ENCODE peak calls at places on chromosome 18, in seven cellular contexts. H is astrocyte of the spinal cord; T is fibroblast of pulmonary artery; F is IMR-90; L is effector memory CD4-positive, alpha-beta T cell; X is K562; S is stomach. Z is an unnamed sample.

GRCh38 chr18:46407471-46408166 is 249.4 kb downstream of the LOXHD1 start:
- DNase-seq in T (no peak), S (no peak), L (no peak), X (no peak), F (peak), H (peak), Z (no peak)

GRCh38 chr18:22977847-22978701 is 44.9 kb downstream of the RBBP8 start:
- DNase-seq in S (no peak), F (peak), L (no peak), T (peak), H (peak), X (no peak), Z (no peak)

GRCh38 chr18:21444465-21445023 is 156.0 kb downstream of the ESCO1 start:
- DNase-seq in S (no peak), L (no peak), X (peak), T (peak), H (peak), F (peak), Z (no peak)

GRCh38 chr18:49368876-49369440 is 91.5 kb downstream of the DYM start:
- DNase-seq in F (no peak), S (peak), H (peak), T (no peak), L (no peak), X (no peak), Z (no peak)

GRCh38 chr18:11861583-11862288 is 10.5 kb downstream of the CHMP1B start:
- DNase-seq in T (peak), X (no peak), L (no peak), S (no peak), F (no peak), H (no peak), Z (no peak)

GRCh38 chr18:48573632-48574293 is 34.9 kb downstream of the CTIF start:
- DNase-seq in H (no peak), F (no peak), T (no peak), X (peak), S (no peak), L (no peak), Z (no peak)

GRCh38 chr18:49767111-49768050 is 46.0 kb downstream of the ACAA2 start:
- DNase-seq in L (no peak), H (no peak), X (no peak), F (no peak), T (peak), S (no peak), Z (no peak)

GRCh38 chr18:3652380-3653262 is 202.6 kb downstream of the TGIF1 start:
- DNase-seq in S (peak), L (no peak), H (peak), X (peak), F (peak), T (peak), Z (no peak)

GRCh38 chr18:41436772-41437171 is 518.3 kb upstream of the PIK3C3 start:
- DNase-seq in X (no peak), T (peak), S (no peak), H (no peak), L (no peak), F (no peak), Z (no peak)

GRCh38 chr18:48831113-48831759 is 119.5 kb downstream of the SMAD7 start:
- DNase-seq in L (no peak), F (no peak), X (no peak), H (no peak), S (peak), T (no peak), Z (no peak)

GRCh38 chr18:52582516-52582915 is 242.5 kb downstream of the DCC start:
- DNase-seq in S (no peak), T (no peak), F (no peak), X (no peak), L (no peak), H (no peak), Z (no peak)

GRCh38 chr18:48728204-48728833 is 189.5 kb downstream of the CTIF start:
- DNase-seq in F (peak), T (peak), H (peak), S (no peak), X (peak), L (no peak), Z (no peak)

GRCh38 chr18:48292787-48293409 is 116.3 kb downstream of the ZBTB7C start:
- DNase-seq in L (no peak), F (no peak), X (no peak), S (no peak), T (no peak), H (no peak), Z (no peak)

GRCh38 chr18:12744103-12744502 is 41.3 kb downstream of the PSMG2 start:
- DNase-seq in H (peak), F (peak), T (peak), S (no peak), L (no peak), X (peak), Z (peak)

GRCh38 chr18:52160652-52161051 is 179.3 kb upstream of the DCC start:
- DNase-seq in X (no peak), H (peak), L (no peak), S (no peak), T (peak), F (no peak), Z (no peak)

GRCh38 chr18:9722691-9723090 is 14.6 kb downstream of the RAB31 start:
- DNase-seq in H (no peak), L (no peak), T (no peak), F (no peak), X (no peak), S (peak), Z (no peak)

GRCh38 chr18:37544713-37545112 is 20.9 kb downstream of the CELF4 start:
- DNase-seq in F (no peak), X (no peak), L (no peak), T (no peak), S (no peak), H (no peak), Z (no peak)

GRCh38 chr18:38933322-38933721 is 1367.7 kb upstream of the CELF4 start:
- DNase-seq in H (no peak), F (no peak), T (no peak), X (no peak), S (no peak), L (no peak), Z (no peak)

GRCh38 chr18:67425724-67426123 is 90.8 kb downstream of the DSEL start:
- DNase-seq in L (no peak), X (no peak), H (peak), F (peak), S (no peak), T (peak), Z (no peak)

GRCh38 chr18:74249181-74249968 is 42.4 kb downstream of the CYB5A start:
- DNase-seq in S (no peak), L (no peak), H (peak), T (peak), X (peak), F (peak), Z (no peak)

GRCh38 chr18:39455300-39455699 is 1889.7 kb upstream of the CELF4 start:
- DNase-seq in F (peak), H (peak), X (no peak), T (peak), S (peak), L (no peak), Z (no peak)

GRCh38 chr18:36578871-36579270 is 249.9 kb downstream of the TPGS2 start:
- DNase-seq in L (no peak), T (peak), S (no peak), F (peak), X (no peak), H (peak), Z (no peak)

GRCh38 chr18:62037989-62038778 is 145.4 kb upstream of the RNF152 start:
- DNase-seq in T (peak), F (peak), X (no peak), S (no peak), H (peak), L (no peak), Z (no peak)

GRCh38 chr18:12307871-12308385 is at the start of gene TUBB6:
- DNase-seq in S (peak), X (peak), T (peak), H (peak), L (no peak), F (peak), Z (no peak)

GRCh38 chr18:57141208-57142129 is 5.4 kb upstream of the BOD1L2 start:
- DNase-seq in L (no peak), H (no peak), S (peak), F (no peak), X (peak), T (no peak), Z (no peak)

GRCh38 chr18:1585881-1586488 is 681.3 kb downstream of the ADCYAP1 start:
- DNase-seq in F (peak), H (peak), L (no peak), X (peak), S (no peak), T (peak), Z (no peak)

GRCh38 chr18:12595571-12596255 is 62.2 kb downstream of the SPIRE1 start:
- DNase-seq in T (no peak), F (no peak), X (no peak), S (no peak), H (no peak), L (no peak), Z (no peak)

GRCh38 chr18:33440384-33441043 is at the start of gene CCDC178:
- DNase-seq in L (no peak), T (peak), H (peak), F (peak), X (peak), S (peak), Z (no peak)

GRCh38 chr18:66560092-66560491 is 43.8 kb downstream of the CDH19 start:
- DNase-seq in F (no peak), S (no peak), X (no peak), L (no peak), H (peak), T (peak), Z (no peak)

GRCh38 chr18:53458266-53458665 is 766.2 kb downstream of the MBD2 start:
- DNase-seq in T (no peak), F (no peak), X (no peak), S (no peak), L (no peak), H (peak), Z (no peak)

GRCh38 chr18:33470229-33470628 is 29.7 kb upstream of the CCDC178 start:
- DNase-seq in H (peak), X (no peak), T (peak), F (no peak), L (no peak), S (no peak), Z (no peak)

GRCh38 chr18:21361297-21361880 is 119.4 kb downstream of the GREB1L start:
- DNase-seq in H (no peak), F (no peak), X (no peak), L (no peak), S (no peak), T (no peak), Z (no peak)

GRCh38 chr18:45637546-45638327 is 22.5 kb downstream of the SLC14A2 start:
- DNase-seq in F (no peak), X (no peak), T (no peak), H (no peak), S (no peak), L (no peak), Z (no peak)

GRCh38 chr18:57331718-57332117 is 20.6 kb upstream of the ST8SIA3 start:
- DNase-seq in F (no peak), S (no peak), X (no peak), L (no peak), H (no peak), T (no peak), Z (no peak)

GRCh38 chr18:58996131-58996632 is 131.5 kb downstream of the ZNF532 start:
- DNase-seq in X (no peak), H (peak), T (peak), L (no peak), S (no peak), F (peak), Z (no peak)

GRCh38 chr18:23238152-23238531 is 102.9 kb downstream of the CABLES1 start:
- DNase-seq in T (peak), H (peak), X (no peak), S (peak), F (peak), L (no peak), Z (no peak)

GRCh38 chr18:13374468-13375301 is 156.1 kb downstream of the LDLRAD4 start:
- DNase-seq in T (peak), X (no peak), S (no peak), H (no peak), F (no peak), L (no peak), Z (peak)

GRCh38 chr18:73023975-73024374 is 156.2 kb upstream of the NETO1 start:
- DNase-seq in S (no peak), F (no peak), L (no peak), T (no peak), X (no peak), H (no peak), Z (no peak)

DNA sequence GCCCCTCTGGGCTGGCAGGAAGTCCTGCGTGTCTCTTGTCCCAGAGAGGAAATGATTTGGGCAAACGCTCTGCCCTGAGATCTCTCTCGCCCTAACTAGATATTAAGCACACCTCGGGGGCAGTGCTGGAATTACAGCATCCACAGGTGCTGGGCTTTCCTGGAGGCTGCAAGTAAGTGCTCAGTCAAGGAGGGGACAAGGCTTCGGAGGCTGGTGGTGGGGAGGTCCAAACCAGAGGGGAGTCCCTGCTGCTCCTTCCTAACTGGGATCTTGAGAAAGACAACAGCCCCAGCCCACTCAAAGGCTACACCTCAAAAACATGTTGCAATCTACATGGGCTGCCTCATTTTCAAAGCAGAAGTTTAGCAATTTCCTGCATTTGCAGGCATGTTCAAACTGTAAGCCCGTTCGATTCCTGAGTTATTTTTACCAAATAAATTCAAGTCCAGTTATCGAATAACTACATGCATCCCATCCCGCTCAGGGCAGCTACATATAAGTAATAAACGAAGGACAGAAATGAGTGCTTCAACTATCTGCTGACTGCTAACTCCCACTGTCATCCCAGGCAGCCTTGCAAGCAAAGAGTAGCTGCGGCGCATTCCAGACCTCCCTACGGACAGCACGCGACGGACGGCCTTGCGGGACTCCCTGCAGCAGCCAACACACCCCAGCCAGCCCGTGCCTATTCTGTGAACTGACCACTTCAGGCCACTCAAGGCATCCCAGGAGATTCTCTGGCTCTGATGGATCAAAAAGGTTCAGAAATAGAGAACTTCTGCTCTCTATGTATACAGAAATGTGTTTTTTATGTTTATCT is 27.5 kb downstream of the ZNF516 start:
- DNase-seq in H (no peak), L (no peak), T (peak), X (no peak), S (no peak), F (peak), Z (no peak)
- H3K4me3 ChIP-seq in H (no peak), L (no peak), T (peak), X (no peak), S (peak), F (no peak), Z (no peak)

GRCh38 chr18:79944746-79945117 is 6.7 kb downstream of the SLC66A2 start:
- DNase-seq in F (no peak), H (no peak), L (no peak), S (peak), T (no peak), X (no peak), Z (no peak)

GRCh38 chr18:79947054-79947755 is 4.2 kb downstream of the SLC66A2 start:
- DNase-seq in T (no peak), X (no peak), L (no peak), F (peak), S (peak), H (no peak), Z (no peak)

GRCh38 chr18:79944126-79944731 is 7.2 kb downstream of the SLC66A2 start:
- DNase-seq in L (no peak), X (no peak), S (peak), T (peak), F (no peak), H (peak), Z (no peak)

GRCh38 chr18:79943608-79944125 is 7.8 kb downstream of the SLC66A2 start:
- DNase-seq in H (no peak), F (no peak), S (no peak), X (no peak), T (no peak), L (no peak), Z (no peak)

GRCh38 chr18:79945118-79946042 is 6.1 kb downstream of the SLC66A2 start:
- DNase-seq in F (no peak), T (no peak), L (no peak), H (no peak), S (peak), X (no peak), Z (no peak)
- H3K4me3 ChIP-seq in F (no peak), T (no peak), L (no peak), H (no peak), S (no peak), X (no peak), Z (no peak)

GRCh38 chr18:34867520-34867919 is 157.4 kb downstream of the DTNA start:
- DNase-seq in F (no peak), X (peak), L (no peak), S (no peak), T (peak), H (no peak), Z (no peak)

GRCh38 chr18:34870916-34871315 is 160.8 kb downstream of the DTNA start:
- DNase-seq in F (no peak), L (no peak), X (no peak), S (no peak), T (no peak), H (no peak), Z (no peak)

GRCh38 chr18:34864836-34865497 is 154.9 kb downstream of the DTNA start:
- DNase-seq in T (no peak), X (no peak), S (no peak), L (no peak), H (no peak), F (no peak), Z (no peak)

GRCh38 chr18:34866310-34866709 is 156.2 kb downstream of the DTNA start:
- DNase-seq in L (no peak), S (no peak), F (no peak), H (no peak), T (no peak), X (no peak), Z (no peak)

DNA sequence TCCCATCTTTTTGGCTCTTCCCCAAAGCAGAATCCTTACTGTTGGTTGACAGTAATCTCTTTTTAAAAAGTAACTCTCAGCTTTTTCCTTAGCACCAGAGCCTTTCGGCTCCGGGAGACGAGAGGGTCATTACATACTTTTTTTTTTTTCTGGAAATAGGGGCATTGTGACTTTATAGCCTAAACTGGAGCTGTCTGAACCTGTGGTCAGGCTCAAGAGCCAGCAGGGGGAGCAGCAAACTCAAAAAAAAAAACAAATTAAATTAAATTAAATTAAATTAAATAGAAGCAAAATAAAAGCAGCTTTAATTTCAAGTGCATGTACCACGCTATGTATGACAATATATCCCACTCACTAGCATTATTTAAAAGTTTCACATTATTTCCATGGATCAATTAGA is 156.6 kb downstream of the DTNA start:
- DNase-seq in F (peak), T (peak), L (no peak), S (no peak), H (peak), X (peak), Z (no peak)
- H3K4me3 ChIP-seq in F (no peak), T (no peak), L (no peak), S (no peak), H (no peak), X (no peak), Z (no peak)

GRCh38 chr18:70284976-70285610 is 3.8 kb upstream of the SOCS6 start:
- DNase-seq in X (no peak), T (no peak), F (no peak), S (no peak), L (no peak), H (no peak), Z (no peak)

GRCh38 chr18:70289351-70290330 is 796 bp downstream of the SOCS6 start:
- DNase-seq in H (peak), S (peak), T (peak), X (peak), L (no peak), F (peak), Z (no peak)

GRCh38 chr18:70288171-70288850 is 534 bp upstream of the SOCS6 start:
- DNase-seq in S (peak), H (peak), L (no peak), X (peak), T (peak), F (peak), Z (no peak)

GRCh38 chr18:70288851-70289328 is at the start of gene SOCS6:
- DNase-seq in T (peak), S (peak), H (peak), L (no peak), F (peak), X (peak), Z (peak)

GRCh38 chr18:70287731-70288130 is 1.1 kb upstream of the SOCS6 start:
- DNase-seq in T (no peak), L (no peak), F (no peak), S (no peak), H (no peak), X (no peak), Z (no peak)
- H3K4me3 ChIP-seq in T (no peak), L (no peak), F (no peak), S (no peak), H (no peak), X (no peak), Z (no peak)

Z was measured in CD4-positive, alpha-beta memory T cell.